ENCODE peak calls at places on chromosome 1, in eight cellular contexts. Y is KBM-7; F is activated CD4-positive, alpha-beta T cell treated with anti-CD3 and anti-CD28 coated beads, Interleukin-2, amount 10 ng/mL, durations not matched to agents 7 days and 5 days; S is caudate nucleus; N is activated naive CD8-positive, alpha-beta T cell treated with anti-CD3 and anti-CD28 coated beads for 36 hours; W is mucosa of descending colon; M is activated T-helper 1 cell treated with anti-CD3 and anti-CD28 coated beads, Interleukin-2, amount 50 U/mL, for 16 hours; H is breast epithelium. Z is an unnamed sample.

GRCh38 chr1:212455406-212456165 is 22.9 kb downstream of the NENF start:
- DNase-seq in Y (peak; percentile 85), F (peak; percentile 84), S (peak; percentile 51), N (peak; percentile 76), W (peak; percentile 78), M (peak; percentile 74), H (peak; percentile 81), Z (peak; percentile 93)

GRCh38 chr1:147580609-147581008 is 39.3 kb downstream of the BCL9 start:
- DNase-seq in Y (no peak), F (no peak), S (no peak), N (no peak), W (no peak), M (no peak), H (no peak), Z (no peak)

GRCh38 chr1:25657121-25657521 is 40.5 kb downstream of the MAN1C1 start:
- DNase-seq in Y (no peak), F (no peak), S (no peak), N (no peak), W (no peak), M (no peak), H (no peak), Z (no peak)

GRCh38 chr1:34781071-34781843 is at the start of gene GJB3:
- DNase-seq in Y (no peak), F (no peak), S (no peak), N (peak; percentile 26), W (no peak), M (no peak), H (no peak), Z (no peak)

GRCh38 chr1:20124451-20125057 is 5.2 kb upstream of the PLA2G2D start:
- DNase-seq in Y (peak; percentile 12), F (no peak), S (no peak), N (no peak), W (no peak), M (no peak), H (peak; percentile 42), Z (no peak)

GRCh38 chr1:156368889-156369684 is at the start of gene RHBG:
- DNase-seq in Y (no peak), F (no peak), S (peak; percentile 71), N (peak; percentile 18), W (no peak), M (no peak), H (peak; percentile 29), Z (peak; percentile 59)

GRCh38 chr1:63777965-63778880 is 4.4 kb downstream of the ROR1 start:
- DNase-seq in Y (no peak), F (no peak), S (no peak), N (no peak), W (no peak), M (no peak), H (no peak), Z (no peak)

GRCh38 chr1:173870252-173871075 is 2.3 kb downstream of the ZBTB37 start:
- DNase-seq in Y (peak; percentile 83), F (peak; percentile 52), S (no peak), N (no peak), W (peak; percentile 60), M (no peak), H (peak; percentile 45), Z (no peak)

GRCh38 chr1:199335496-199335895 is 692.0 kb upstream of the NR5A2 start:
- DNase-seq in Y (no peak), F (no peak), S (no peak), N (no peak), W (no peak), M (no peak), H (no peak), Z (no peak)

GRCh38 chr1:35564037-35564883 is 6.7 kb downstream of the NCDN start:
- DNase-seq in Y (peak; percentile 62), F (peak; percentile 89), S (peak; percentile 40), N (peak; percentile 73), W (no peak), M (peak; percentile 67), H (peak; percentile 60), Z (no peak)

GRCh38 chr1:204115128-204115527 is 36.7 kb downstream of the ETNK2 start:
- DNase-seq in Y (no peak), F (no peak), S (no peak), N (no peak), W (no peak), M (no peak), H (no peak), Z (no peak)

GRCh38 chr1:56031011-56031410 is 548.4 kb downstream of the PLPP3 start:
- DNase-seq in Y (no peak), F (no peak), S (no peak), N (no peak), W (no peak), M (no peak), H (no peak), Z (no peak)

GRCh38 chr1:203185585-203185984 is 919 bp downstream of the CHI3L1 start:
- DNase-seq in Y (no peak), F (no peak), S (peak; percentile 92), N (no peak), W (no peak), M (no peak), H (no peak), Z (no peak)

GRCh38 chr1:31006760-31007159 is 58.8 kb downstream of the PUM1 start:
- DNase-seq in Y (no peak), F (no peak), S (no peak), N (no peak), W (no peak), M (no peak), H (no peak), Z (no peak)

GRCh38 chr1:183023146-183023600 is at the start of gene LAMC1:
- DNase-seq in Y (peak; percentile 78), F (no peak), S (peak; percentile 50), N (peak; percentile 38), W (peak; percentile 78), M (no peak), H (peak; percentile 65), Z (peak; percentile 75)

GRCh38 chr1:160776178-160776577 is 19.8 kb upstream of the LY9 start:
- DNase-seq in Y (no peak), F (no peak), S (no peak), N (no peak), W (no peak), M (no peak), H (no peak), Z (no peak)

GRCh38 chr1:226608699-226609505 is 60.3 kb downstream of the STUM start:
- DNase-seq in Y (peak; percentile 80), F (peak; percentile 72), S (peak; percentile 21), N (peak; percentile 67), W (no peak), M (peak; percentile 49), H (no peak), Z (peak; percentile 82)

GRCh38 chr1:174788981-174789380 is 210.8 kb upstream of the CACYBP start:
- DNase-seq in Y (peak; percentile 30), F (no peak), S (no peak), N (no peak), W (no peak), M (no peak), H (no peak), Z (no peak)

GRCh38 chr1:9280015-9280860 is 12.5 kb upstream of the SPSB1 start:
- DNase-seq in Y (no peak), F (peak; percentile 48), S (no peak), N (peak; percentile 70), W (peak; percentile 84), M (peak; percentile 30), H (no peak), Z (no peak)

GRCh38 chr1:235575597-235575996 is 71.3 kb upstream of the B3GALNT2 start:
- DNase-seq in Y (no peak), F (no peak), S (no peak), N (no peak), W (no peak), M (no peak), H (no peak), Z (no peak)

GRCh38 chr1:153535664-153536585 is at the start of gene S100A6:
- DNase-seq in Y (peak; percentile 66), F (peak; percentile 88), S (peak; percentile 75), N (peak; percentile 84), W (peak; percentile 95), M (peak; percentile 69), H (peak; percentile 90), Z (no peak)

GRCh38 chr1:181356505-181357340 is 126.6 kb upstream of the CACNA1E start:
- DNase-seq in Y (peak; percentile 71), F (no peak), S (no peak), N (no peak), W (no peak), M (no peak), H (no peak), Z (no peak)

GRCh38 chr1:192709544-192709943 is 73.6 kb downstream of the RGS13 start:
- DNase-seq in Y (no peak), F (no peak), S (no peak), N (no peak), W (no peak), M (no peak), H (no peak), Z (no peak)

GRCh38 chr1:207027221-207027777 is 5.3 kb downstream of the C1orf116 start:
- DNase-seq in Y (no peak), F (no peak), S (no peak), N (no peak), W (peak; percentile 77), M (no peak), H (peak; percentile 64), Z (no peak)

GRCh38 chr1:243742814-243743213 is 107.2 kb downstream of the AKT3 start:
- DNase-seq in Y (no peak), F (no peak), S (no peak), N (no peak), W (no peak), M (no peak), H (no peak), Z (no peak)

GRCh38 chr1:72397786-72398185 is 115.4 kb upstream of the NEGR1 start:
- DNase-seq in Y (no peak), F (no peak), S (no peak), N (no peak), W (no peak), M (no peak), H (no peak), Z (no peak)

GRCh38 chr1:17834561-17835100 is 79.5 kb downstream of the ACTL8 start:
- DNase-seq in Y (no peak), F (no peak), S (no peak), N (no peak), W (no peak), M (no peak), H (no peak), Z (no peak)

GRCh38 chr1:151837841-151838490 is 1.7 kb downstream of the C2CD4D start:
- DNase-seq in Y (no peak), F (no peak), S (no peak), N (peak; percentile 66), W (no peak), M (no peak), H (peak; percentile 42), Z (no peak)

GRCh38 chr1:56507925-56508522 is 71.3 kb downstream of the PLPP3 start:
- DNase-seq in Y (no peak), F (no peak), S (no peak), N (no peak), W (no peak), M (no peak), H (no peak), Z (no peak)